ENCODE peak calls at places on chromosomes 1 and 21, in eight cellular contexts. X, P, L, Z, V, A, D and B are unnamed samples.

GRCh38 chr1:54499097-54500029 is 48.7 kb upstream of the ACOT11 start:
- DNase-seq in X (peak; percentile 56), P (peak; percentile 49), L (peak; percentile 65), Z (no peak), V (no peak), A (peak; percentile 44), D (peak; percentile 66), B (no peak)

GRCh38 chr1:52032785-52033131 is 852 bp downstream of the KTI12 start:
- DNase-seq in X (peak; percentile 67), P (no peak), L (peak; percentile 74), Z (peak; percentile 61), V (peak; percentile 84), A (peak; percentile 70), D (peak; percentile 34), B (no peak)

GRCh38 chr1:162565460-162565859 is 3.9 kb downstream of the UAP1 start:
- DNase-seq in X (no peak), P (no peak), L (no peak), Z (no peak), V (no peak), A (no peak), D (no peak), B (no peak)

GRCh38 chr1:214862421-214862820 is 220.1 kb upstream of the KCNK2 start:
- DNase-seq in X (peak; percentile 56), P (no peak), L (peak; percentile 4), Z (no peak), V (no peak), A (no peak), D (no peak), B (no peak)

GRCh38 chr1:13983393-13983792 is 283.4 kb downstream of the PRDM2 start:
- DNase-seq in X (no peak), P (no peak), L (no peak), Z (no peak), V (peak; percentile 48), A (no peak), D (no peak), B (no peak)

GRCh38 chr1:48203287-48203900 is 19.1 kb upstream of the SLC5A9 start:
- DNase-seq in X (peak; percentile 7), P (no peak), L (peak; percentile 49), Z (no peak), V (no peak), A (no peak), D (peak; percentile 50), B (no peak)

GRCh38 chr1:219773775-219774174 is 154.6 kb downstream of the SLC30A10 start:
- DNase-seq in X (no peak), P (no peak), L (no peak), Z (no peak), V (no peak), A (no peak), D (no peak), B (no peak)

GRCh38 chr1:221166559-221167318 is 287.5 kb downstream of the HLX start:
- DNase-seq in X (no peak), P (no peak), L (no peak), Z (no peak), V (no peak), A (peak; percentile 21), D (no peak), B (no peak)

GRCh38 chr1:51768971-51769601 is 109.4 kb downstream of the NRDC start:
- DNase-seq in X (peak; percentile 56), P (no peak), L (peak; percentile 81), Z (no peak), V (no peak), A (peak; percentile 44), D (peak; percentile 13), B (no peak)

GRCh38 chr1:228343211-228343661 is 63.4 kb downstream of the TRIM11 start:
- DNase-seq in X (no peak), P (no peak), L (no peak), Z (no peak), V (no peak), A (no peak), D (no peak), B (peak; percentile 10)

GRCh38 chr1:53562256-53562982 is 103.2 kb downstream of the DMRTB1 start:
- DNase-seq in X (no peak), P (peak; percentile 60), L (no peak), Z (no peak), V (peak; percentile 47), A (no peak), D (no peak), B (peak; percentile 41)

GRCh38 chr1:156163712-156164464 is 10.5 kb downstream of the SEMA4A start:
- DNase-seq in X (no peak), P (no peak), L (no peak), Z (no peak), V (no peak), A (no peak), D (no peak), B (no peak)

GRCh38 chr21:36542312-36543101 is 62.6 kb upstream of the CLDN14 start:
- DNase-seq in X (no peak), P (no peak), L (no peak), Z (no peak), V (no peak), A (no peak), D (no peak), B (no peak)

GRCh38 chr1:37449936-37450335 is 24.4 kb upstream of the ZC3H12A start:
- DNase-seq in X (no peak), P (peak; percentile 59), L (no peak), Z (no peak), V (peak; percentile 83), A (no peak), D (no peak), B (no peak)

GRCh38 chr1:6570066-6570465 is 9.7 kb upstream of the ZBTB48 start:
- DNase-seq in X (no peak), P (no peak), L (no peak), Z (no peak), V (no peak), A (no peak), D (no peak), B (no peak)

GRCh38 chr1:181676269-181676668 is 193.0 kb downstream of the CACNA1E start:
- DNase-seq in X (peak; percentile 17), P (no peak), L (peak; percentile 1), Z (peak; percentile 51), V (no peak), A (peak; percentile 35), D (peak; percentile 42), B (no peak)

GRCh38 chr1:181669209-181669608 is 185.9 kb downstream of the CACNA1E start:
- DNase-seq in X (peak; percentile 31), P (no peak), L (no peak), Z (no peak), V (no peak), A (no peak), D (no peak), B (no peak)

GRCh38 chr1:181675625-181676024 is 192.3 kb downstream of the CACNA1E start:
- DNase-seq in X (no peak), P (no peak), L (no peak), Z (no peak), V (no peak), A (no peak), D (no peak), B (no peak)

GRCh38 chr1:181675091-181675490 is 191.8 kb downstream of the CACNA1E start:
- DNase-seq in X (no peak), P (no peak), L (no peak), Z (no peak), V (no peak), A (no peak), D (no peak), B (no peak)

GRCh38 chr1:181674617-181675016 is 191.3 kb downstream of the CACNA1E start:
- DNase-seq in X (no peak), P (no peak), L (no peak), Z (no peak), V (no peak), A (no peak), D (peak; percentile 30), B (no peak)
- TF ChIP-seq CTCF in X (no peak), P (no peak), L (no peak), Z (no peak), V (no peak), A (no peak), D (no peak), B (no peak)

GRCh38 chr1:115723756-115724155 is 44.8 kb downstream of the CASQ2 start:
- DNase-seq in X (no peak), P (no peak), L (no peak), Z (no peak), V (no peak), A (no peak), D (no peak), B (no peak)

GRCh38 chr1:115725600-115725999 is 42.9 kb downstream of the CASQ2 start:
- DNase-seq in X (no peak), P (no peak), L (peak; percentile 25), Z (no peak), V (no peak), A (peak; percentile 19), D (no peak), B (no peak)

GRCh38 chr1:115727706-115728249 is 40.7 kb downstream of the CASQ2 start:
- DNase-seq in X (peak; percentile 80), P (no peak), L (peak; percentile 98), Z (peak; percentile 51), V (no peak), A (peak; percentile 42), D (peak; percentile 50), B (no peak)

GRCh38 chr1:115726570-115726969 is 41.9 kb downstream of the CASQ2 start:
- DNase-seq in X (no peak), P (no peak), L (no peak), Z (no peak), V (no peak), A (no peak), D (no peak), B (no peak)

DNA sequence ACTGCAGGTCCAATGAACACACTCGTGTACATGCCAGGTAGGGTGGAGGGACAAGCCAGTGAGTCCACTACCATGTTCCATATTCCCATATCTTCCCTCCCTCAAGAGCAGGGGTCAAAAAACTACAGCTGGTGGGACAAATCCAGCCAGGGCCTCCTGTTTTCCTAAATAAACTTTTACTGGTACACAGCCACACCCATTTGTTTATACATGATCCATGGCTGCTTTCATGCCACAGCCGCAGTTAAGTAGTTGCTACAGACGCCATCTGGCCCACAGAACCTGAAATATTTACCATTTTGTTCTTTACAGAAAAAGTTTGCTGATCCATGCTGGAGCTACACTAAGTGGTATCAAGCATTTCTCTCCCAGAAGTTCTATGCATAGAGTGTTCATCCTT is 42.4 kb downstream of the CASQ2 start:
- DNase-seq in X (no peak), P (no peak), L (no peak), Z (no peak), V (no peak), A (no peak), D (no peak), B (no peak)
- TF ChIP-seq CTCF in X (no peak), P (no peak), L (no peak), Z (no peak), V (no peak), A (no peak), D (no peak), B (no peak)

GRCh38 chr1:236751385-236751784 is 43.7 kb upstream of the MTR start:
- DNase-seq in X (no peak), P (no peak), L (no peak), Z (no peak), V (no peak), A (no peak), D (no peak), B (no peak)
- TF ChIP-seq CTCF in X (no peak), P (no peak), L (no peak), Z (no peak), V (no peak), A (no peak), D (no peak), B (no peak)

GRCh38 chr1:93180723-93181613 is at the start of gene CCDC18:
- DNase-seq in X (peak; percentile 51), P (peak; percentile 71), L (peak; percentile 42), Z (no peak), V (no peak), A (no peak), D (no peak), B (no peak)

GRCh38 chr1:93190432-93190831 is 9.9 kb downstream of the CCDC18 start:
- DNase-seq in X (no peak), P (no peak), L (no peak), Z (no peak), V (no peak), A (no peak), D (no peak), B (no peak)

GRCh38 chr1:93186667-93187066 is 6.1 kb downstream of the CCDC18 start:
- DNase-seq in X (no peak), P (no peak), L (no peak), Z (no peak), V (no peak), A (no peak), D (no peak), B (no peak)
- TF ChIP-seq CTCF in X (no peak), P (no peak), L (no peak), Z (no peak), V (no peak), A (no peak), D (no peak), B (no peak)